ENCODE peak calls at places on chromosomes 16 and 17, in nine cellular contexts. One of them, this sample, is unnamed.
A peak's percentile ranks its signal among the peaks of the same experiment; 100 is the strongest.

GRCh38 chr17:39677581-39678339 is 9.5 kb downstream of the PNMT start:
- DNase-seq in cardiac fibroblast: peak; percentile 33
- DNase-seq in astrocyte of the spinal cord: no peak
- DNase-seq in GM12865: no peak
- DNase-seq in GM23338: no peak
- DNase-seq in A549: no peak
- DNase-seq in cardiac muscle cell: peak; percentile 95
- DNase-seq in CD8-positive, alpha-beta T cell: no peak
- DNase-seq in neural progenitor cell: no peak
- DNase-seq in this sample: no peak

GRCh38 chr17:79423811-79424465 is 186.9 kb downstream of the RBFOX3 start:
- DNase-seq in GM12865: no peak
- DNase-seq in CD8-positive, alpha-beta T cell: no peak
- DNase-seq in astrocyte of the spinal cord: no peak
- DNase-seq in neural progenitor cell: no peak
- DNase-seq in A549: no peak
- DNase-seq in cardiac fibroblast: no peak
- DNase-seq in cardiac muscle cell: no peak
- DNase-seq in GM23338: no peak
- DNase-seq in this sample: no peak

GRCh38 chr17:65020284-65020683 is 36.3 kb downstream of the GNA13 start:
- DNase-seq in cardiac muscle cell: no peak
- DNase-seq in CD8-positive, alpha-beta T cell: no peak
- DNase-seq in GM12865: no peak
- DNase-seq in cardiac fibroblast: peak; percentile 69
- DNase-seq in neural progenitor cell: no peak
- DNase-seq in GM23338: no peak
- DNase-seq in A549: no peak
- DNase-seq in astrocyte of the spinal cord: peak; percentile 45
- DNase-seq in this sample: peak; percentile 76

GRCh38 chr16:64731891-64732290 is 390.0 kb downstream of the CDH11 start:
- DNase-seq in neural progenitor cell: no peak
- DNase-seq in GM12865: no peak
- DNase-seq in cardiac muscle cell: no peak
- DNase-seq in cardiac fibroblast: no peak
- DNase-seq in GM23338: no peak
- DNase-seq in astrocyte of the spinal cord: no peak
- DNase-seq in CD8-positive, alpha-beta T cell: no peak
- DNase-seq in A549: no peak
- DNase-seq in this sample: no peak

GRCh38 chr17:32331243-32332040 is 10.5 kb downstream of the C17orf75 start:
- DNase-seq in cardiac fibroblast: no peak
- DNase-seq in CD8-positive, alpha-beta T cell: no peak
- DNase-seq in GM23338: no peak
- DNase-seq in A549: no peak
- DNase-seq in cardiac muscle cell: no peak
- DNase-seq in GM12865: no peak
- DNase-seq in astrocyte of the spinal cord: no peak
- DNase-seq in neural progenitor cell: no peak
- DNase-seq in this sample: no peak

GRCh38 chr17:81148571-81148970 is 16.7 kb upstream of the PVALEF start:
- DNase-seq in GM12865: no peak
- DNase-seq in neural progenitor cell: no peak
- DNase-seq in CD8-positive, alpha-beta T cell: no peak
- DNase-seq in GM23338: no peak
- DNase-seq in cardiac muscle cell: no peak
- DNase-seq in astrocyte of the spinal cord: no peak
- DNase-seq in A549: no peak
- DNase-seq in cardiac fibroblast: no peak
- DNase-seq in this sample: no peak

GRCh38 chr17:13931752-13932477 is 137.4 kb upstream of the COX10 start:
- DNase-seq in cardiac muscle cell: no peak
- DNase-seq in GM12865: no peak
- DNase-seq in CD8-positive, alpha-beta T cell: no peak
- DNase-seq in astrocyte of the spinal cord: peak; percentile 49
- DNase-seq in A549: no peak
- DNase-seq in neural progenitor cell: no peak
- DNase-seq in GM23338: peak; percentile 30
- DNase-seq in cardiac fibroblast: peak; percentile 76
- DNase-seq in this sample: peak; percentile 70

GRCh38 chr17:57086069-57086930 is 1.3 kb downstream of the AKAP1 start:
- DNase-seq in cardiac fibroblast: no peak
- DNase-seq in CD8-positive, alpha-beta T cell: peak; percentile 3
- DNase-seq in cardiac muscle cell: peak; percentile 45
- DNase-seq in GM12865: peak; percentile 28
- DNase-seq in GM23338: peak; percentile 65
- DNase-seq in neural progenitor cell: peak; percentile 47
- DNase-seq in astrocyte of the spinal cord: no peak
- DNase-seq in A549: peak; percentile 52
- DNase-seq in this sample: peak; percentile 38

GRCh38 chr16:85613609-85614337 is 651 bp downstream of the GSE1 start:
- DNase-seq in GM23338: peak; percentile 80
- DNase-seq in cardiac fibroblast: peak; percentile 44
- DNase-seq in cardiac muscle cell: peak; percentile 82
- DNase-seq in neural progenitor cell: peak; percentile 93
- DNase-seq in A549: peak; percentile 58
- DNase-seq in astrocyte of the spinal cord: no peak
- DNase-seq in CD8-positive, alpha-beta T cell: no peak
- DNase-seq in GM12865: peak; percentile 52
- DNase-seq in this sample: no peak

GRCh38 chr17:65514541-65514940 is 46.9 kb downstream of the AXIN2 start:
- DNase-seq in cardiac fibroblast: peak; percentile 56
- DNase-seq in astrocyte of the spinal cord: no peak
- DNase-seq in CD8-positive, alpha-beta T cell: no peak
- DNase-seq in A549: no peak
- DNase-seq in GM23338: no peak
- DNase-seq in GM12865: no peak
- DNase-seq in cardiac muscle cell: no peak
- DNase-seq in neural progenitor cell: no peak
- DNase-seq in this sample: no peak

GRCh38 chr16:53549970-53550406 is 47.0 kb upstream of the AKTIP start:
- DNase-seq in CD8-positive, alpha-beta T cell: peak; percentile 39
- DNase-seq in cardiac fibroblast: peak; percentile 89
- DNase-seq in neural progenitor cell: peak; percentile 84
- DNase-seq in GM12865: peak; percentile 72
- DNase-seq in cardiac muscle cell: peak; percentile 77
- DNase-seq in GM23338: peak; percentile 88
- DNase-seq in A549: peak; percentile 61
- DNase-seq in astrocyte of the spinal cord: peak; percentile 85
- DNase-seq in this sample: peak; percentile 93

DNA sequence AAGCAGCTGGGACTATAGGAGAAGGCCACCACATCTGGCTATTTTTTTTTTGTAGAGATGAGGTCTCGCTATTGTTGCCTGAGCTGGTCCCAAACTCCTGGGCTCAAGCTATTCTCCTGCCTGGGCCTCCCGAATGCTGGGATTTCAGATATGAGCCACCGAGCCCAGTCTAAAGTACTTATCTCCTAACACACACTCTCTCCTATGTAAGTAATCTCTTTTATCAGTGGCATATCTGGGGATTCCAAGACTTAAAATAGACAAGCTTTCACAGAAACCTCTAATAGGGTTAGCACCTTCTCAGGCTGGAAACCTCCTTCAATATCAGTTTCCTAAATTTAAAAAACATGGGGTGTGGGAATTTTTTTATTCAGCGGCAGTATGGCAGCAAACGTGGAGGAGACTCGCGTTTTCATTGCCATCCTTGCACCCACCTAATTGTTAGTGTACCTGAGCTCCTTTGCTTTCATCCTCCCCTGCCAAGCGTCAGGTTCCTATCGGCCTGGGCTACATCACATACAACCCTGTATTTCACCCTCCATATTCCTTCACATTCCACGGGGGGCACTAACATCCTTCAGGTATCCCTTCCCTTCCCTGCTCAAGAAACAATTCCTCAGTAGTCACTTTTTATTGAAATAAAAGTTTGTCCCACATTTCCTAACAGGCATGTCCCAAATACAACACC is 1.1 kb downstream of the EZH1 start:
- DNase-seq in neural progenitor cell: no peak
- DNase-seq in A549: no peak
- DNase-seq in CD8-positive, alpha-beta T cell: no peak
- DNase-seq in cardiac fibroblast: no peak
- DNase-seq in GM12865: no peak
- DNase-seq in cardiac muscle cell: no peak
- DNase-seq in GM23338: peak; percentile 58
- DNase-seq in astrocyte of the spinal cord: no peak
- DNase-seq in this sample: no peak
- TF ChIP-seq CTCF in neural progenitor cell: peak; percentile 14
- TF ChIP-seq CTCF in A549: no peak
- TF ChIP-seq CTCF in CD8-positive, alpha-beta T cell: no peak
- TF ChIP-seq CTCF in cardiac fibroblast: no peak
- TF ChIP-seq CTCF in GM12865: peak; percentile 2
- TF ChIP-seq CTCF in cardiac muscle cell: peak; percentile 25
- TF ChIP-seq CTCF in GM23338: peak; percentile 27
- TF ChIP-seq CTCF in astrocyte of the spinal cord: no peak
- TF ChIP-seq CTCF in this sample: peak; percentile 32

DNA sequence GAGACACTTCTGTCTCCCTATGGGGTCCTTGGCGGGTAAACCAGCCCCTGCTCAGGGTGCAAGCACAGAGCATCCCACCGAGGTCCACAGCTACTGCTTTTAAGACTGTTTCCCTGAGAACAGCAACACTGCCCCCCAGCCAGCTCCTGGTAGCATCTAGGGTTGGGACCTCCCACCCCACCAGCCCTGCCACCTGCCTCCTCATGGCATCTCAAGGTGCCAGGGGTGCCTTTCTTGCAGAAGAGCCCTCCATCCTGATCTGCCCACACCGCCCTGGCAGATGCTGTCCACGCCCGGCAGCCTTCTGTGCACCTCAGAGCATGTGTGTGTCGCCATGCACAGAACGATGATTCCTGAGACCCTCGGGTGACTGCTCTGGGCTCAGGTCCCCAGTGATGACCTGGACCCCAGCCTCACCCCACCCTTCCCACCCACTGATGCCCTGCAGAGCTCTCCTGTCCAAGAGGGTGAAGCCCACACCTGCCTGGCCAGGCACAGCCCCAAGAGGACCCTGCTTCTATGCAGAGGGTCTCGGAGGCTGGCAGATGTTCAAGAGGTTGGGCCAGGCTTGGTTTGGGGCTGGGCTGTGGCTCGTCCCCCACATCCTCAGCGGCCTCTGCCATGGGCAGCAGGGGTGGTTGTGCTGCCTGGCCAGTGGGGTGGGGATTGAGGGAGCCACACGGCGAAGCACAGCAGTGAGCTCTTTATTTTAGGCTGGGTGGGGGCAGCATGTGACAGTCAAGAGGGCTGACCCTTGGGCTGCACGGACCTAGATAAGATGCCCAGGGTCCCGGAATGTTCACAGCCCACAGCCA is 5.1 kb upstream of the SPATA2L start:
- DNase-seq in cardiac muscle cell: no peak
- DNase-seq in astrocyte of the spinal cord: no peak
- DNase-seq in neural progenitor cell: no peak
- DNase-seq in GM12865: peak; percentile 2
- DNase-seq in GM23338: no peak
- DNase-seq in A549: no peak
- DNase-seq in cardiac fibroblast: no peak
- DNase-seq in CD8-positive, alpha-beta T cell: no peak
- DNase-seq in this sample: no peak
- H3K4me3 ChIP-seq in cardiac muscle cell: no peak overlapping the region
- H3K4me3 ChIP-seq in astrocyte of the spinal cord: no peak overlapping the region
- H3K4me3 ChIP-seq in neural progenitor cell: no peak overlapping the region
- H3K4me3 ChIP-seq in GM12865: no peak overlapping the region
- H3K4me3 ChIP-seq in GM23338: no peak overlapping the region
- H3K4me3 ChIP-seq in A549: no peak overlapping the region
- H3K4me3 ChIP-seq in cardiac fibroblast: no peak overlapping the region
- H3K4me3 ChIP-seq in CD8-positive, alpha-beta T cell: peak overlapping the region; percentile 30
- H3K4me3 ChIP-seq in this sample: no peak overlapping the region

GRCh38 chr16:81451753-81452680 is 7.4 kb downstream of the CMIP start:
- DNase-seq in neural progenitor cell: no peak
- DNase-seq in astrocyte of the spinal cord: no peak
- DNase-seq in GM23338: peak; percentile 43
- DNase-seq in A549: no peak
- DNase-seq in GM12865: no peak
- DNase-seq in cardiac muscle cell: no peak
- DNase-seq in cardiac fibroblast: no peak
- DNase-seq in CD8-positive, alpha-beta T cell: no peak
- DNase-seq in this sample: no peak

GRCh38 chr16:81449241-81449640 is 4.6 kb downstream of the CMIP start:
- DNase-seq in CD8-positive, alpha-beta T cell: no peak
- DNase-seq in cardiac muscle cell: no peak
- DNase-seq in cardiac fibroblast: no peak
- DNase-seq in astrocyte of the spinal cord: no peak
- DNase-seq in A549: no peak
- DNase-seq in GM12865: no peak
- DNase-seq in neural progenitor cell: no peak
- DNase-seq in GM23338: no peak
- DNase-seq in this sample: no peak

GRCh38 chr16:81453091-81453728 is 8.6 kb downstream of the CMIP start:
- DNase-seq in GM12865: no peak
- DNase-seq in GM23338: no peak
- DNase-seq in astrocyte of the spinal cord: no peak
- DNase-seq in neural progenitor cell: no peak
- DNase-seq in CD8-positive, alpha-beta T cell: no peak
- DNase-seq in cardiac muscle cell: no peak
- DNase-seq in cardiac fibroblast: no peak
- DNase-seq in A549: no peak
- DNase-seq in this sample: no peak

GRCh38 chr16:81449899-81450608 is 5.4 kb downstream of the CMIP start:
- DNase-seq in GM12865: no peak
- DNase-seq in cardiac muscle cell: no peak
- DNase-seq in astrocyte of the spinal cord: no peak
- DNase-seq in GM23338: no peak
- DNase-seq in A549: no peak
- DNase-seq in CD8-positive, alpha-beta T cell: no peak
- DNase-seq in neural progenitor cell: no peak
- DNase-seq in cardiac fibroblast: no peak
- DNase-seq in this sample: no peak

GRCh38 chr16:81450783-81451491 is 6.3 kb downstream of the CMIP start:
- DNase-seq in neural progenitor cell: no peak
- DNase-seq in GM23338: no peak
- DNase-seq in cardiac muscle cell: no peak
- DNase-seq in CD8-positive, alpha-beta T cell: no peak
- DNase-seq in cardiac fibroblast: no peak
- DNase-seq in astrocyte of the spinal cord: no peak
- DNase-seq in GM12865: no peak
- DNase-seq in A549: no peak
- DNase-seq in this sample: no peak
- TF ChIP-seq CTCF in neural progenitor cell: no peak
- TF ChIP-seq CTCF in GM23338: no peak
- TF ChIP-seq CTCF in cardiac muscle cell: no peak
- TF ChIP-seq CTCF in CD8-positive, alpha-beta T cell: no peak
- TF ChIP-seq CTCF in cardiac fibroblast: no peak
- TF ChIP-seq CTCF in astrocyte of the spinal cord: no peak
- TF ChIP-seq CTCF in GM12865: no peak
- TF ChIP-seq CTCF in A549: no peak
- TF ChIP-seq CTCF in this sample: peak; percentile 22

DNA sequence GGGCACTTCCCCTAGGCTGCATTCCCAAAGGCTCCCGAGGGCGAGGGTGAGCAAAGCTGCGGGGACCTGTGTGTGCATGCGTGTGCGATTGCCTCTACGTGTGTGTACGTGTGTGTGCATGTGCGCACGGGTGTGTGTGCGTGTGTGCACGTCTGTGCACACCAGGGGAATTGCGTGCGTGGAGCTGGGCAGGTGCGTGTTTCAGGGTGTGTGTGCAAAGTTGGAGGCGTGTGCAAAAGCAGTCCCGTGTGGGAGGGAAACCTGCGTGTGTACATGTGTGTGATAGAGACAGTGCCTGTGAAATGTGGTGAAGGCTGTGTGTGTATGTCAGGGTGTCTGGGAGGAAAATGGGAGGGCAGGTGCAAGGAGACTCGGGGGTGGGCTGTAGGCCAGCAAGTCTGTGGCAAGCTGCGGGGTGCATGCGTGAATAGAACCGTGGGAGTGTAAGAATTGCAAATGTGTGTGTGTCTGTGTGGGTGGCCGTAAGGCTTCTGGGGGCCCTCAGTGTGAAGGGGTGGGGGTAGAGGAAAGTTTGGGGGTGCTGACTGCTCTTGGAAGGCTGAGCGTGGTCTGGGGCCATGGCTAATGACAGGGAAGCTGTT is 481 bp downstream of the SEC14L5 start:
- DNase-seq in cardiac fibroblast: no peak
- DNase-seq in cardiac muscle cell: no peak
- DNase-seq in astrocyte of the spinal cord: no peak
- DNase-seq in A549: no peak
- DNase-seq in GM12865: no peak
- DNase-seq in CD8-positive, alpha-beta T cell: no peak
- DNase-seq in GM23338: no peak
- DNase-seq in neural progenitor cell: no peak
- DNase-seq in this sample: no peak
- H3K4me3 ChIP-seq in cardiac fibroblast: peak overlapping the region; percentile 35
- H3K4me3 ChIP-seq in cardiac muscle cell: no peak overlapping the region
- H3K4me3 ChIP-seq in astrocyte of the spinal cord: peak overlapping the region; percentile 29
- H3K4me3 ChIP-seq in A549: peak overlapping the region; percentile 39
- H3K4me3 ChIP-seq in GM12865: no peak overlapping the region
- H3K4me3 ChIP-seq in CD8-positive, alpha-beta T cell: peak overlapping the region; percentile 58
- H3K4me3 ChIP-seq in GM23338: peak overlapping the region; percentile 57
- H3K4me3 ChIP-seq in neural progenitor cell: peak overlapping the region; percentile 24
- H3K4me3 ChIP-seq in this sample: peak overlapping the region; percentile 33

This sample was measured in choroid plexus epithelial cell.